ENCODE peak calls at places on chromosomes 16 and 17, in seven cellular contexts. L is left ventricle myocardium inferior, N is thoracic aorta, D is D721Med, G is choroid plexus epithelial cell, E is B cell, M is pancreas. Q is an unnamed sample.

GRCh38 chr17:1043601-1044251 is 46.8 kb downstream of the TIMM22 start:
- DNase-seq in M (no peak), E (no peak), G (peak), N (peak), L (peak), D (peak), Q (peak)

GRCh38 chr17:66508896-66509843 is 206.8 kb downstream of the PRKCA start:
- DNase-seq in N (no peak), L (no peak), G (peak), E (no peak), D (no peak), M (peak), Q (peak)

GRCh38 chr16:49749816-49750215 is 106.1 kb downstream of the ZNF423 start:
- DNase-seq in M (no peak), E (no peak), L (no peak), G (no peak), N (no peak), D (no peak), Q (no peak)

GRCh38 chr16:77603656-77604055 is 118.7 kb upstream of the NUDT7 start:
- DNase-seq in G (no peak), E (no peak), L (no peak), M (no peak), D (no peak), N (no peak), Q (no peak)

GRCh38 chr17:36936455-36936934 is 780 bp upstream of the LHX1 start:
- DNase-seq in N (no peak), L (no peak), M (no peak), E (peak), G (no peak), D (no peak), Q (no peak)

GRCh38 chr17:29838961-29839360 is 91.1 kb downstream of the SSH2 start:
- DNase-seq in G (peak), L (no peak), D (no peak), M (no peak), N (no peak), E (no peak), Q (peak)

GRCh38 chr16:17994027-17994426 is 342.5 kb downstream of the NPIPA8 start:
- DNase-seq in G (no peak), M (no peak), E (no peak), L (no peak), N (no peak), D (no peak), Q (no peak)

GRCh38 chr17:5516060-5516792 is 29.9 kb downstream of the MIS12 start:
- DNase-seq in M (no peak), E (no peak), N (no peak), G (peak), L (no peak), D (no peak), Q (peak)

GRCh38 chr17:49359990-49360795 is 1.9 kb downstream of the ZNF652 start:
- DNase-seq in N (no peak), E (no peak), L (no peak), G (peak), M (no peak), D (no peak), Q (no peak)

GRCh38 chr17:71327376-71328059 is 793.3 kb upstream of the SOX9 start:
- DNase-seq in N (no peak), E (no peak), D (no peak), G (peak), L (no peak), M (no peak), Q (peak)

GRCh38 chr17:66348605-66349165 is 46.3 kb downstream of the PRKCA start:
- DNase-seq in D (no peak), N (no peak), L (no peak), G (peak), E (no peak), M (peak), Q (peak)

GRCh38 chr16:72972878-72973571 is 74.9 kb downstream of the ZFHX3 start:
- DNase-seq in L (no peak), G (no peak), D (no peak), M (no peak), E (no peak), N (no peak), Q (no peak)

GRCh38 chr17:45228985-45229517 is 7.4 kb downstream of the FMNL1 start:
- DNase-seq in E (peak), M (peak), N (peak), L (peak), D (no peak), G (peak), Q (peak)

GRCh38 chr17:72117748-72118587 is 2.9 kb upstream of the SOX9 start:
- DNase-seq in M (no peak), E (no peak), D (no peak), N (no peak), L (no peak), G (no peak), Q (no peak)

GRCh38 chr16:1457489-1458245 is 13.3 kb upstream of the CCDC154 start:
- DNase-seq in D (no peak), G (no peak), E (no peak), L (no peak), M (no peak), N (no peak), Q (no peak)

GRCh38 chr17:35218901-35219300 is 24.0 kb upstream of the SLFN5 start:
- DNase-seq in G (no peak), E (no peak), M (no peak), D (no peak), L (no peak), N (no peak), Q (no peak)

GRCh38 chr16:20916289-20916688 is 15.7 kb downstream of the LYRM1 start:
- DNase-seq in L (no peak), M (no peak), D (no peak), E (no peak), G (no peak), N (no peak), Q (no peak)

GRCh38 chr17:78840780-78841611 is at the start of gene USP36:
- DNase-seq in G (peak), M (peak), E (peak), N (peak), D (peak), L (peak), Q (peak)
- TF ChIP-seq CTCF in G (no peak), M (no peak), E (no peak), N (no peak), D (no peak), L (no peak), Q (no peak)

GRCh38 chr17:64775701-64776570 is 113.8 kb upstream of the SMURF2 start:
- DNase-seq in E (no peak), L (no peak), M (no peak), G (no peak), N (no peak), D (no peak), Q (no peak)

GRCh38 chr17:64774888-64775600 is 112.9 kb upstream of the SMURF2 start:
- DNase-seq in E (no peak), M (no peak), D (no peak), L (no peak), G (no peak), N (no peak), Q (no peak)

GRCh38 chr17:64773386-64773835 is 111.3 kb upstream of the SMURF2 start:
- DNase-seq in N (no peak), E (no peak), M (no peak), D (no peak), L (no peak), G (no peak), Q (no peak)

GRCh38 chr17:64772845-64773299 is 110.8 kb upstream of the SMURF2 start:
- DNase-seq in M (no peak), N (no peak), L (no peak), D (no peak), G (no peak), E (no peak), Q (no peak)

DNA sequence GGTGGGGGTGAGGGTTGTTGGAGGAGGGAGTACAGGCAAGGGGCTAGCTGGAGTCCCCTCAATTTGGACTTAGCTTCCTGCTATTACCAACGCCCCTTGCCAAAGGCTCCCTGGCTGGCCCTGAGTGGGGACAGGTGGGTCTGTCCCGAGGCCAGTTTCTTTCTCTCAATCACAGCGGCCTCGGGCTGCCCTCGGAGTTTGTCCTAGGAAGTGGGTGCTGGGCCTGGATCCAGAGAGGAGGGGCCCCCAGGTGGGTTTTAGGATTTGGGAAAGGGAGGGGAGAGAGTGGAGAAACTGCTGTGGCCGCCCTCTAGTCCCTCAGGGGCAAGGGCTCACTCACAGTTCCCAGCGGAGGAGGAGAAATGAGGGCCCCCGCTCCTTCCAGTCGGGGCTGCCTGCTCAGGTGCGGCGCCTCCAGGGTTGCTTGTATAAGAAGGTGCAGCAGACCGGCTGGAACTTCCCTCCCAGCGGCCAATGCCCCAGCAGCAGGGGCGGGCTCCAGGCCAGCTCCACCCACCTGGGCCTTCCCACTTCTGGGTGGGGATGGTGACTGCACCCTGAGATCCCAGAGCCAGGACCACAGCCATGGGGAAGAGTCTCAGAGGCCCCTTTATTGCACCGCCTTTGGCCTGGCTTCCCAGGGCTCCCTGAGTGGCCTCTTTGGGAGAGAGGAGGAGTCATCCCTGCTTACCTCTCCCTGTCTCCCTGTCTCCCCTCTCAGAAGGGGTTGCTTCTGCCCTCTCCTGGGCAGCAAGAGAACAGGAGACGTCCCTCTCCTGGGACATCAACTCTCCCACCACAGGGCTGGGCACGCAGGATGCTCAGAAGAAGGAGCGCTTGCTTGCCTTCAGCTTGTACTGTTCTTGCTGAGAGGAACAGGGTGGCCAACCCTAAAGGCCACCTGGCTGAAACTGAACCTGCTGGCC is 112.0 kb upstream of the SMURF2 start:
- DNase-seq in L (no peak), D (no peak), M (peak), G (peak), N (no peak), E (no peak), Q (peak)
- TF ChIP-seq CTCF in L (peak), D (peak), M (no peak), G (peak), N (peak), E (no peak), Q (peak)

GRCh38 chr16:11050954-11051353 is 106.6 kb downstream of the CLEC16A start:
- DNase-seq in N (no peak), G (no peak), L (no peak), E (no peak), M (no peak), D (no peak), Q (no peak)
- TF ChIP-seq CTCF in N (no peak), G (no peak), L (no peak), E (no peak), M (no peak), D (no peak), Q (no peak)

GRCh38 chr16:71552698-71553503 is 24.0 kb downstream of the TAT start:
- DNase-seq in E (no peak), L (no peak), N (no peak), M (no peak), D (no peak), G (no peak), Q (no peak)
- TF ChIP-seq CTCF in E (no peak), L (no peak), N (no peak), M (no peak), D (no peak), G (peak), Q (no peak)

DNA sequence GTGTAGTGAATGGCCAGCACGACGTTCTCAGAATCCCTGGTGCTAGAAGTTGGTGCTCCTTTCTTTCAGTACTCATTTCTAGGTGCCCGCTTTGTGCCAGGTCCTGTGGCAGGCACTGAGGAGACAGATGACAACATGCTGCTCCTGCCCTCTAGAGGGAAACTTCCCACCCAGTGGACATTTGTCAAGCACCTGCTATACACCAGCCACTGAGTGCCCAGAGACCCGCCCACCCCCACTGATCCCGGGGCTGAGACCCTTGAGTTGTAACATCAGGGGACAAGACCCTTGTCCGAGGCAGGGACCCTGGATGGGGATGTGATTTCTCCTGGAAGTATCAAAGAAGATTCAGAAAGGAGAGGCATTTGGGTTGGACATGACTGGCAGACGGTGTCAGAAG is 25.1 kb downstream of the UNC13D start:
- DNase-seq in N (no peak), D (peak), L (no peak), G (no peak), E (no peak), M (peak), Q (no peak)
- TF ChIP-seq CTCF in N (no peak), D (no peak), L (no peak), G (no peak), E (no peak), M (no peak), Q (no peak)

DNA sequence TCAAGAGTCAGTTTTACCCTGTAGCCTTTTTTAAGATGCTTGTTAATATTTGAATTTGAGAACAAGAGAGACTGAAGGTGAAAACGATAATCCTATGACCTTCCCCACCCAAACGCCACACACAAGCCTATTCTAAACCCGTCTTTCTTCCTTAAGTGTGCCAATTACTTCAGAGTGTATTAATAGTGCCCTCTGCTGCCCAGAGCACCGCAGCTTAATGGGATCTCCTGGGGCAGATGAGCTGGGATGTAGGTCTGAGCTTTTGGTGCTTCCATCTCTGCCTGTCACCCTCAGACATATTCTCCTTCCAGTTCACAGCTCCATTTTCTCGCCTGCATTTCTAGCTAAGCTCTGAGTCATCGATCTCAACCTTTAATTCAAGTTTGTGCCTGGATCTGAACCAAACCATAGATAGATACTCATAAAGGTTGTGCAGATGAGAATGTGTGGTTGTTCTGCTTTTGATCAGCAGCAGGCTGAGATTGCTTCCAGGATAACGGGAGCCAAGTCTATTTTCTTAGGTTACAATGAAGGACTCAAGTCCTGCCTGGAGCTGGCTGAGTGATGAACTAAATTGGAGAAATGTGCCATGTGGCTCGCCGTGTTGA is 46.4 kb upstream of the CDH13 start:
- DNase-seq in L (no peak), N (no peak), E (no peak), M (no peak), G (peak), D (no peak), Q (peak)
- TF ChIP-seq CTCF in L (peak), N (peak), E (no peak), M (peak), G (peak), D (peak), Q (peak)

DNA sequence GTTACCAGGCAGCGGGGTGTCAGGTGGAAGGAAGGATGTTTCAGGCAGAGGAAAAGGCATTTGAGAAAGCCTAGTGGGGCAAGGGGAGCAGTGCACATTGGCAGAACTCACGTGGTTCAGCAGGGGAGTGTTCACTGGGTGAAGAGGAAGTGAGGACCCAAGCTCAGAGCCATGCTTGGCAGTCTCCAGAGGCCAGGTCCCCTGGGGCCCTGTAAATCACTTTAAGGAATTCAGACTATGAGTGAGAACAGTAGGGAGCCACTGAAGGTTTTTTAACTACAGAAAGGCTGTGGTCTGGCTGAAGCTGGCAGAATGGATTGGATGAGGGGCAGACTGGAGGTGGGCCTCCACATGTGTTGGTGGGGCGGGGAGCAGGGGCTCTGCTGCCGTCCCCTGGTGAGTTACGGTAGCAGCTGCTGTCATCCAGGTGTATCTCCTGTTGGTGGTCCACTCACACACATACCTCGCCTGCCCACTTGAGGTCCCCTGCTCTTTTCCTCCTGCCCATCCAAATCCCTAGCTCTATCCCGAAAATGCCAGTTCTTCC is 5.1 kb downstream of the CLEC16A start:
- DNase-seq in E (peak), M (no peak), N (no peak), L (no peak), G (peak), D (no peak), Q (peak)
- TF ChIP-seq CTCF in E (peak), M (no peak), N (peak), L (no peak), G (peak), D (no peak), Q (no peak)

GRCh38 chr17:51955245-51955644 is 203.3 kb downstream of the CA10 start:
- DNase-seq in D (no peak), N (no peak), M (no peak), L (no peak), E (no peak), G (no peak), Q (no peak)

GRCh38 chr17:51961689-51962088 is 196.8 kb downstream of the CA10 start:
- DNase-seq in D (no peak), N (no peak), E (no peak), M (no peak), L (no peak), G (no peak), Q (no peak)

DNA sequence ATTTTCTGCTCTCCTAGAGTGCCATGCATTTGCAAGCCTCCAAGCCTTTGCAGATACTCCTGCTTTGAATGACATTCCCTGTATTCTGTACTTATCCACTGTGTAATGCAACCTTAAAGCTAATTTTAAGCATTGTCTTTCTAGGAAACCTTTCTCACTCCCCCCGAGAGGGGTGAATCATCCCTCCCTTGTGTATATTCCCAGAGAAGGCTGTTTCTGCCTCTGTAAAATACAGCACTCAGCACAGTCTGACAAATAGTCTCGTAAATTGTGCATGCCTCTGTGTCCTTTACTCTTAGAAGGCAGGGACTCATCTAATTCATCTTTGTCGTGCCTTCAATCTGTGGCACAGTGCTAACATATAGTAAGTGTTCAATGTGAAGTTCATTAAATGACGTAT is 200.8 kb downstream of the CA10 start:
- DNase-seq in N (no peak), L (no peak), G (no peak), M (no peak), D (no peak), E (no peak), Q (no peak)
- TF ChIP-seq CTCF in N (no peak), L (no peak), G (no peak), M (no peak), D (no peak), E (no peak), Q (no peak)

GRCh38 chr17:81403671-81404534 is 8.6 kb downstream of the BAHCC1 start:
- DNase-seq in G (peak), N (no peak), D (no peak), E (no peak), M (no peak), L (peak), Q (no peak)

GRCh38 chr17:81404557-81405165 is 9.4 kb downstream of the BAHCC1 start:
- DNase-seq in G (no peak), M (no peak), L (no peak), D (no peak), N (no peak), E (no peak), Q (no peak)

GRCh38 chr17:81402530-81402941 is 7.3 kb downstream of the BAHCC1 start:
- DNase-seq in E (no peak), G (no peak), L (peak), N (no peak), D (no peak), M (no peak), Q (no peak)

GRCh38 chr17:81401727-81402529 is 6.7 kb downstream of the BAHCC1 start:
- DNase-seq in L (peak), M (no peak), E (peak), D (peak), G (peak), N (no peak), Q (peak)

DNA sequence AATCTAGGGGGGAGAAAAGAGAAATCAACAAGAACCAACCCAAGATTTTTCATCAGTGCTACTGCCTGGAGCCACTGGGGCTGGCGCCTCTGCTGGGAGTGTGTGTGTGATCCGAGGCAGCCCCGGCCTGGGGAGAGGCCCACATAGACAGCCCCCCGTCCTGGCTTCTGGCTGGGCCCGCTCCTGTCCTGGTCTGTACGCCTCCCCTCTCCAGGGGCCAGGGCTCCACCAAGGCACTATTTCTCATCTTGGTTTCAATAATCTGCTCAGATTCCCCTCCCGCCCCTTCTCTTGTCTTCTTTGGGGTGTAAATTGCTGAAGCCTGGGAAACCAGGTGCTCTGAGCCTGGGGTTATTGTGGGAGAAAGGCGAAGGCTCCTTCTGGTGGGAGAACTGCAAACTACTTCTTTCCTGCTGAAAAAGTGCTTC is 7.8 kb downstream of the BAHCC1 start:
- DNase-seq in G (peak), E (no peak), L (no peak), N (no peak), D (no peak), M (no peak), Q (no peak)
- TF ChIP-seq CTCF in G (peak), E (no peak), L (no peak), N (peak), D (no peak), M (no peak), Q (peak)

Q was measured in fibroblast of pulmonary artery.